ENCODE peak calls at places on chromosomes 12 and 14, in eight cellular contexts. One of them, this sample, is unnamed.

GRCh38 chr14:59262717-59263469 is 74.4 kb downstream of the DAAM1 start:
- DNase-seq in omental fat pad: no peak
- DNase-seq in lung: no peak
- DNase-seq in HFFc6: no peak
- DNase-seq in heart right ventricle: no peak
- DNase-seq in right atrium auricular region: no peak
- DNase-seq in foreskin keratinocyte: no peak
- DNase-seq in GM20000: no peak
- DNase-seq in this sample: no peak

GRCh38 chr14:100065942-100066574 is 836 bp downstream of the EVL start:
- DNase-seq in GM20000: peak
- DNase-seq in foreskin keratinocyte: no peak
- DNase-seq in omental fat pad: no peak
- DNase-seq in right atrium auricular region: no peak
- DNase-seq in lung: no peak
- DNase-seq in heart right ventricle: no peak
- DNase-seq in HFFc6: no peak
- DNase-seq in this sample: peak

GRCh38 chr14:87979689-87980088 is 13.3 kb downstream of the GALC start:
- DNase-seq in right atrium auricular region: no peak
- DNase-seq in foreskin keratinocyte: no peak
- DNase-seq in HFFc6: no peak
- DNase-seq in omental fat pad: no peak
- DNase-seq in GM20000: no peak
- DNase-seq in lung: no peak
- DNase-seq in heart right ventricle: no peak
- DNase-seq in this sample: no peak

GRCh38 chr12:93833946-93834345 is 156.8 kb downstream of the CRADD start:
- DNase-seq in right atrium auricular region: no peak
- DNase-seq in GM20000: no peak
- DNase-seq in foreskin keratinocyte: no peak
- DNase-seq in heart right ventricle: no peak
- DNase-seq in HFFc6: no peak
- DNase-seq in lung: no peak
- DNase-seq in omental fat pad: no peak
- DNase-seq in this sample: no peak

GRCh38 chr12:33560653-33561208 is 121.1 kb upstream of the SYT10 start:
- DNase-seq in right atrium auricular region: no peak
- DNase-seq in GM20000: no peak
- DNase-seq in heart right ventricle: no peak
- DNase-seq in HFFc6: no peak
- DNase-seq in lung: no peak
- DNase-seq in omental fat pad: no peak
- DNase-seq in foreskin keratinocyte: no peak
- DNase-seq in this sample: no peak

GRCh38 chr12:32644455-32644854 is 34.6 kb upstream of the DNM1L start:
- DNase-seq in GM20000: no peak
- DNase-seq in lung: no peak
- DNase-seq in right atrium auricular region: no peak
- DNase-seq in heart right ventricle: no peak
- DNase-seq in foreskin keratinocyte: no peak
- DNase-seq in omental fat pad: no peak
- DNase-seq in HFFc6: no peak
- DNase-seq in this sample: no peak

GRCh38 chr12:12333407-12333831 is 16.6 kb downstream of the MANSC1 start:
- DNase-seq in foreskin keratinocyte: no peak
- DNase-seq in lung: no peak
- DNase-seq in omental fat pad: no peak
- DNase-seq in heart right ventricle: no peak
- DNase-seq in GM20000: no peak
- DNase-seq in HFFc6: no peak
- DNase-seq in right atrium auricular region: no peak
- DNase-seq in this sample: no peak

GRCh38 chr12:79250955-79251354 is 386.4 kb downstream of the SYT1 start:
- DNase-seq in foreskin keratinocyte: no peak
- DNase-seq in GM20000: no peak
- DNase-seq in HFFc6: peak
- DNase-seq in omental fat pad: no peak
- DNase-seq in lung: no peak
- DNase-seq in right atrium auricular region: no peak
- DNase-seq in heart right ventricle: no peak
- DNase-seq in this sample: no peak

GRCh38 chr12:65335021-65335714 is 56.7 kb downstream of the MSRB3 start:
- DNase-seq in foreskin keratinocyte: peak
- DNase-seq in lung: no peak
- DNase-seq in HFFc6: peak
- DNase-seq in omental fat pad: no peak
- DNase-seq in GM20000: no peak
- DNase-seq in heart right ventricle: no peak
- DNase-seq in right atrium auricular region: no peak
- DNase-seq in this sample: no peak

GRCh38 chr14:34680806-34681479 is 33.5 kb downstream of the CFL2 start:
- DNase-seq in HFFc6: no peak
- DNase-seq in right atrium auricular region: no peak
- DNase-seq in heart right ventricle: no peak
- DNase-seq in omental fat pad: no peak
- DNase-seq in foreskin keratinocyte: no peak
- DNase-seq in GM20000: no peak
- DNase-seq in lung: no peak
- DNase-seq in this sample: peak

GRCh38 chr14:35335388-35336092 is 43.4 kb downstream of the PSMA6 start:
- DNase-seq in foreskin keratinocyte: no peak
- DNase-seq in heart right ventricle: peak
- DNase-seq in right atrium auricular region: no peak
- DNase-seq in lung: no peak
- DNase-seq in GM20000: no peak
- DNase-seq in omental fat pad: no peak
- DNase-seq in HFFc6: no peak
- DNase-seq in this sample: no peak

GRCh38 chr12:98594050-98594853 is 766 bp downstream of the SLC25A3 start:
- DNase-seq in GM20000: no peak
- DNase-seq in foreskin keratinocyte: no peak
- DNase-seq in lung: peak
- DNase-seq in right atrium auricular region: peak
- DNase-seq in omental fat pad: no peak
- DNase-seq in HFFc6: no peak
- DNase-seq in heart right ventricle: peak
- DNase-seq in this sample: no peak

GRCh38 chr12:98593351-98594049 is at the start of gene SLC25A3:
- DNase-seq in HFFc6: peak
- DNase-seq in right atrium auricular region: peak
- DNase-seq in heart right ventricle: peak
- DNase-seq in GM20000: peak
- DNase-seq in foreskin keratinocyte: peak
- DNase-seq in omental fat pad: peak
- DNase-seq in lung: peak
- DNase-seq in this sample: peak

GRCh38 chr12:98592825-98593322 is 612 bp upstream of the SLC25A3 start:
- DNase-seq in GM20000: no peak
- DNase-seq in omental fat pad: no peak
- DNase-seq in heart right ventricle: no peak
- DNase-seq in foreskin keratinocyte: peak
- DNase-seq in right atrium auricular region: no peak
- DNase-seq in lung: no peak
- DNase-seq in HFFc6: no peak
- DNase-seq in this sample: no peak

GRCh38 chr12:98587084-98587483 is 6.4 kb upstream of the SLC25A3 start:
- DNase-seq in omental fat pad: no peak
- DNase-seq in heart right ventricle: no peak
- DNase-seq in lung: no peak
- DNase-seq in right atrium auricular region: no peak
- DNase-seq in HFFc6: no peak
- DNase-seq in foreskin keratinocyte: no peak
- DNase-seq in GM20000: no peak
- DNase-seq in this sample: peak

DNA sequence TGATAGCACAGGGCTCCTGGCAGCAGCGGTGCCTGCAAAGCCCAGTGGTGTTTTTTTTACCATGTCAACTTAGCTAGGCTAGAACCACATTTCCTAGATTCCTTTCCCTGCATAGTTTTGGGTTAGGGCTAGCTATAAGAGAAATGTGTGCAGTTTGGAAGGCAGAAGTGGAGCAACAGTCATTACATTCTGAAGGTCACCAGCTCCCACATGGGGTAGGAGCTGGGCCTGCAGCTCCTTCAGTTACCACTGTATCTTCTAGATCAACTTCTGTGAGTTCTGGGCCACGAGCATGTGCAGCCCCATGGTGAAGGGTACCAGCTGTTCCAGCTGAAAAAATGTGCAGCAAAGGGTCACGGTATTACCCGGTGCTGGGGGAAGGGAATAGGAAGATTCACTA is 2.3 kb upstream of the SLC25A3 start:
- DNase-seq in foreskin keratinocyte: no peak
- DNase-seq in omental fat pad: no peak
- DNase-seq in heart right ventricle: no peak
- DNase-seq in GM20000: no peak
- DNase-seq in lung: no peak
- DNase-seq in HFFc6: peak
- DNase-seq in right atrium auricular region: no peak
- DNase-seq in this sample: peak
- TF ChIP-seq CTCF in foreskin keratinocyte: no peak
- TF ChIP-seq CTCF in omental fat pad: no peak
- TF ChIP-seq CTCF in heart right ventricle: no peak
- TF ChIP-seq CTCF in GM20000: no peak
- TF ChIP-seq CTCF in lung: no peak
- TF ChIP-seq CTCF in HFFc6: peak
- TF ChIP-seq CTCF in right atrium auricular region: no peak
- TF ChIP-seq CTCF in this sample: no peak

DNA sequence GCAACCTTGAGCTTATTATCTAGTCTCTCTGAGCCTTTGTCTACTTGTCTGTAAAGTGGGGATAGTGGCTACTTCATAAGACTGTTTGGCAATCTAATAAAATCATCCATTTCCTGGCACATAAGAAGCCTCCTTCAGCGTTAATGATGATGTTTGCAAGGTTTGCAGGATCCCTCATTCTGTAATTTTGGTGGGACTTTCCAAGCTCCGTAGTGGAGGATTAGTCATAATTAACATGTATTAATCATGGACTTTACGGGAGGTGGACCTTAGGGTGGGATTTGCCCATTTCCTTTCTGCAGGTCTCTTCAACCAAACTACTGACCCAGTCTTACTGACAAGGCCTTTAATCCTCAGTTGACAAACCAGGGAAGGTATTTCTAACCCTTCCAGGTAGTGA is 66.2 kb downstream of the NTF3 start:
- DNase-seq in omental fat pad: no peak
- DNase-seq in lung: no peak
- DNase-seq in GM20000: no peak
- DNase-seq in heart right ventricle: no peak
- DNase-seq in HFFc6: no peak
- DNase-seq in foreskin keratinocyte: peak
- DNase-seq in right atrium auricular region: no peak
- DNase-seq in this sample: no peak
- TF ChIP-seq CTCF in omental fat pad: no peak
- TF ChIP-seq CTCF in lung: no peak
- TF ChIP-seq CTCF in GM20000: no peak
- TF ChIP-seq CTCF in heart right ventricle: no peak
- TF ChIP-seq CTCF in HFFc6: no peak
- TF ChIP-seq CTCF in foreskin keratinocyte: no peak
- TF ChIP-seq CTCF in right atrium auricular region: no peak
- TF ChIP-seq CTCF in this sample: no peak

DNA sequence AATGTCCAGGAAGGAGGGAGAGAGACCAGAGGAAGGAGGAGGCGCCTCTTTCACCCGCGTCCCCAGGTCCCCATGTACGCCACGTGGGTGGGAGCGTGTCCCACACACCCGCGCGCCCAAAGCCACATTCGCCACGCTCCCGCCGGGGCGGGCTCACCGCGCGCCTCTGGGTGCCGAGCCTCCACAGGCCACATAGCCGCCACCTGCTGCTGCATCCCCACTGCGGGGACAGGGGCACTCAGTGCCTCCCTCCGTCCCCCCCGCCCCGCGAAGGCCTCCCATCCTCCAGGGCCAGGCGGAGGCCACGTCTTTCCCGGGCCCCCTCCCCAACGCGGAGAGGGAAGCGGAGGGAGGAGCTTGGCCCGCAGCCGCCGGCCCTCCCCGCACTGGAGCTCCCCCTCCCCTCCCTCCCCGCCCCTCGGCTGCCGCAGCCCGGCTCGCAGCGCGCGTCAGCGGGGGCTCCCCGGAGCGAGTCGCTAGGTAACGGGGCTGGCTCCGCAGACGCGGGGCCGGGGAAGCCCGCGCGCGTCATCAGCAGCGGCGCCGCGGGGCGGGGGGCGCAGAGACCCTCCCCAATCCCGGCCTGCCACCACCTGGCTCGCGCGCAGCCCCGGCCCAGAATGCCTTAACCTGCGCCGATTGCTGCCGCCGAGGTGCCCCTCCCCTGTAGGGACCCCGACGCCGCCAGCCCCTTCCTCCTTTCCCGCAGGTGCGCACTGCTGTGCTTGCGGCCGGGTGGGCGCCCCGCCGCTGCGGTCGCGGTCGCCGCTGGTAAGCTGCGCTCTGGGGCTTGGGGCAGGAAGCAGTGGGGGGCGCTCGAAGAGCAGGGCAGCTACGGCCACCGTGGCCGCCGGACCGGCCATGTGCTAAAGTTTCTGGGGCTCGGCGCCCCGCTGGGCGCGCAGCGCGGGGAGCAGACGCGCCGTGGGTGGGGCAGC is 532 bp upstream of the TUNAR start:
- DNase-seq in GM20000: peak
- DNase-seq in heart right ventricle: no peak
- DNase-seq in lung: no peak
- DNase-seq in right atrium auricular region: no peak
- DNase-seq in foreskin keratinocyte: no peak
- DNase-seq in omental fat pad: no peak
- DNase-seq in HFFc6: no peak
- DNase-seq in this sample: no peak
- TF ChIP-seq CTCF in GM20000: no peak
- TF ChIP-seq CTCF in heart right ventricle: no peak
- TF ChIP-seq CTCF in lung: no peak
- TF ChIP-seq CTCF in right atrium auricular region: no peak
- TF ChIP-seq CTCF in foreskin keratinocyte: no peak
- TF ChIP-seq CTCF in omental fat pad: no peak
- TF ChIP-seq CTCF in HFFc6: no peak
- TF ChIP-seq CTCF in this sample: no peak

GRCh38 chr12:78088391-78088832 is 257.7 kb downstream of the NAV3 start:
- DNase-seq in GM20000: no peak
- DNase-seq in right atrium auricular region: no peak
- DNase-seq in foreskin keratinocyte: no peak
- DNase-seq in omental fat pad: no peak
- DNase-seq in lung: no peak
- DNase-seq in heart right ventricle: no peak
- DNase-seq in HFFc6: no peak
- DNase-seq in this sample: no peak

GRCh38 chr12:78085562-78086182 is 255.0 kb downstream of the NAV3 start:
- DNase-seq in lung: no peak
- DNase-seq in GM20000: no peak
- DNase-seq in omental fat pad: no peak
- DNase-seq in HFFc6: peak
- DNase-seq in heart right ventricle: no peak
- DNase-seq in foreskin keratinocyte: peak
- DNase-seq in right atrium auricular region: no peak
- DNase-seq in this sample: no peak

GRCh38 chr12:78081590-78082314 is 251.1 kb downstream of the NAV3 start:
- DNase-seq in foreskin keratinocyte: no peak
- DNase-seq in GM20000: no peak
- DNase-seq in omental fat pad: no peak
- DNase-seq in HFFc6: no peak
- DNase-seq in lung: no peak
- DNase-seq in right atrium auricular region: no peak
- DNase-seq in heart right ventricle: no peak
- DNase-seq in this sample: no peak

GRCh38 chr12:78087363-78087675 is 256.6 kb downstream of the NAV3 start:
- DNase-seq in lung: no peak
- DNase-seq in GM20000: no peak
- DNase-seq in heart right ventricle: no peak
- DNase-seq in right atrium auricular region: no peak
- DNase-seq in HFFc6: no peak
- DNase-seq in omental fat pad: no peak
- DNase-seq in foreskin keratinocyte: no peak
- DNase-seq in this sample: no peak

GRCh38 chr12:78086553-78087362 is 256.1 kb downstream of the NAV3 start:
- DNase-seq in foreskin keratinocyte: no peak
- DNase-seq in HFFc6: no peak
- DNase-seq in lung: no peak
- DNase-seq in omental fat pad: no peak
- DNase-seq in GM20000: no peak
- DNase-seq in heart right ventricle: no peak
- DNase-seq in right atrium auricular region: no peak
- DNase-seq in this sample: no peak
- TF ChIP-seq CTCF in foreskin keratinocyte: peak
- TF ChIP-seq CTCF in HFFc6: peak
- TF ChIP-seq CTCF in lung: no peak
- TF ChIP-seq CTCF in omental fat pad: no peak
- TF ChIP-seq CTCF in GM20000: no peak
- TF ChIP-seq CTCF in heart right ventricle: no peak
- TF ChIP-seq CTCF in right atrium auricular region: no peak
- TF ChIP-seq CTCF in this sample: peak